ENCODE peak calls at places on chromosome 13, in ten cellular contexts. T is brain microvascular endothelial cell; M is midbrain; F is fibroblast of mammary gland; R is Caco-2; N is testis; J is cardiac muscle cell; E is GM04504; O is EL; X is stimulated activated CD8-positive, alpha-beta memory T cell treated with anti-CD3 and anti-CD28 coated beads, Interleukin-4, amount 100 ng/mL, for 4 hours. I is an unnamed sample.
A peak's percentile ranks its signal among the peaks of the same experiment; 100 is the strongest.

GRCh38 chr13:102651392-102651791 is 43.5 kb downstream of the METTL21C start:
- DNase-seq in T (no peak), M (no peak), F (peak; percentile 21), R (peak; percentile 20), N (no peak), J (peak; percentile 21), E (no peak), O (peak; percentile 60), X (no peak), I (no peak)

GRCh38 chr13:113520571-113520970 is 30.1 kb upstream of the DCUN1D2 start:
- DNase-seq in T (no peak), M (no peak), F (no peak), R (no peak), N (no peak), J (no peak), E (no peak), O (no peak), X (no peak), I (no peak)

GRCh38 chr13:111372651-111373425 is 52.4 kb downstream of the TEX29 start:
- DNase-seq in T (no peak), M (no peak), F (no peak), R (no peak), N (no peak), J (no peak), E (no peak), O (no peak), X (no peak), I (no peak)

GRCh38 chr13:94028234-94029145 is 451.0 kb downstream of the DCT start:
- DNase-seq in T (no peak), M (peak; percentile 29), F (no peak), R (no peak), N (no peak), J (peak; percentile 33), E (no peak), O (no peak), X (no peak), I (no peak)

GRCh38 chr13:39250440-39250839 is 212.2 kb downstream of the NHLRC3 start:
- DNase-seq in T (no peak), M (no peak), F (no peak), R (no peak), N (no peak), J (no peak), E (no peak), O (no peak), X (no peak), I (no peak)

GRCh38 chr13:29911781-29912478 is 61.5 kb upstream of the UBL3 start:
- DNase-seq in T (no peak), M (no peak), F (no peak), R (no peak), N (no peak), J (no peak), E (no peak), O (no peak), X (no peak), I (no peak)

GRCh38 chr13:77207943-77208342 is 119.0 kb downstream of the MYCBP2 start:
- DNase-seq in T (peak; percentile 26), M (no peak), F (peak; percentile 88), R (no peak), N (no peak), J (peak; percentile 60), E (peak; percentile 40), O (peak; percentile 77), X (no peak), I (no peak)

GRCh38 chr13:23319915-23320224 is 113.6 kb downstream of the SACS start:
- DNase-seq in T (no peak), M (no peak), F (no peak), R (no peak), N (no peak), J (no peak), E (no peak), O (no peak), X (no peak), I (no peak)

GRCh38 chr13:52903320-52903719 is 54.9 kb upstream of the PCDH8 start:
- DNase-seq in T (no peak), M (no peak), F (no peak), R (no peak), N (no peak), J (no peak), E (no peak), O (no peak), X (no peak), I (no peak)

GRCh38 chr13:30843548-30843947 is 62.5 kb upstream of the MEDAG start:
- DNase-seq in T (no peak), M (no peak), F (no peak), R (no peak), N (no peak), J (no peak), E (no peak), O (no peak), X (no peak), I (no peak)

GRCh38 chr13:26247011-26247410 is 6.9 kb upstream of the CDK8 start:
- DNase-seq in T (no peak), M (no peak), F (no peak), R (no peak), N (no peak), J (no peak), E (no peak), O (no peak), X (no peak), I (no peak)

GRCh38 chr13:101053289-101053688 is 363.0 kb downstream of the NALCN start:
- DNase-seq in T (no peak), M (no peak), F (no peak), R (no peak), N (no peak), J (no peak), E (no peak), O (no peak), X (no peak), I (no peak)

GRCh38 chr13:96003304-96003703 is 49.9 kb downstream of the UGGT2 start:
- DNase-seq in T (no peak), M (no peak), F (peak; percentile 25), R (no peak), N (no peak), J (peak; percentile 29), E (no peak), O (no peak), X (no peak), I (no peak)

GRCh38 chr13:64369121-64369520 is 2861.0 kb downstream of the PCDH9 start:
- DNase-seq in T (no peak), M (no peak), F (peak; percentile 5), R (no peak), N (no peak), J (peak; percentile 6), E (no peak), O (peak; percentile 2), X (no peak), I (no peak)

GRCh38 chr13:28584873-28585317 is 74.0 kb upstream of the POMP start:
- DNase-seq in T (no peak), M (no peak), F (peak; percentile 10), R (peak; percentile 17), N (no peak), J (peak; percentile 28), E (peak; percentile 53), O (peak; percentile 81), X (no peak), I (no peak)

GRCh38 chr13:113211774-113212173 is 2.4 kb downstream of the CUL4A start:
- DNase-seq in T (no peak), M (no peak), F (no peak), R (peak; percentile 51), N (no peak), J (no peak), E (no peak), O (no peak), X (no peak), I (no peak)

GRCh38 chr13:113065406-113066141 is 40.0 kb upstream of the F7 start:
- DNase-seq in T (no peak), M (no peak), F (peak; percentile 63), R (no peak), N (no peak), J (no peak), E (no peak), O (no peak), X (no peak), I (no peak)

GRCh38 chr13:79030513-79030912 is 371.6 kb upstream of the OBI1 start:
- DNase-seq in T (no peak), M (no peak), F (no peak), R (no peak), N (no peak), J (no peak), E (no peak), O (no peak), X (no peak), I (no peak)

GRCh38 chr13:28820099-28821051 is at the start of gene MTUS2:
- DNase-seq in T (no peak), M (no peak), F (no peak), R (peak; percentile 28), N (peak; percentile 36), J (no peak), E (no peak), O (no peak), X (no peak), I (no peak)

GRCh38 chr13:41216160-41216559 is 21.8 kb upstream of the KBTBD7 start:
- DNase-seq in T (no peak), M (no peak), F (peak; percentile 27), R (no peak), N (no peak), J (peak; percentile 29), E (no peak), O (peak; percentile 52), X (no peak), I (peak; percentile 87)

GRCh38 chr13:98653471-98653985 is 76.6 kb upstream of the STK24 start:
- DNase-seq in T (peak; percentile 66), M (peak; percentile 69), F (peak; percentile 73), R (peak; percentile 92), N (peak; percentile 88), J (peak; percentile 78), E (peak; percentile 40), O (peak; percentile 70), X (peak; percentile 45), I (peak; percentile 61)

GRCh38 chr13:27839809-27840467 is 47.7 kb downstream of the GSX1 start:
- DNase-seq in T (no peak), M (no peak), F (no peak), R (no peak), N (no peak), J (no peak), E (no peak), O (peak; percentile 15), X (no peak), I (no peak)

GRCh38 chr13:51237887-51238286 is 15.7 kb downstream of the FAM124A start:
- DNase-seq in T (no peak), M (no peak), F (no peak), R (no peak), N (no peak), J (no peak), E (no peak), O (no peak), X (no peak), I (no peak)

GRCh38 chr13:26785845-26786630 is 25.5 kb upstream of the GPR12 start:
- DNase-seq in T (no peak), M (no peak), F (peak; percentile 1), R (no peak), N (no peak), J (peak; percentile 14), E (no peak), O (peak; percentile 42), X (no peak), I (no peak)

GRCh38 chr13:99293178-99293577 is 14.0 kb downstream of the GPR183 start:
- DNase-seq in T (no peak), M (peak; percentile 15), F (no peak), R (no peak), N (no peak), J (no peak), E (no peak), O (no peak), X (no peak), I (no peak)

GRCh38 chr13:48181482-48182145 is 51.4 kb upstream of the ITM2B start:
- DNase-seq in T (no peak), M (no peak), F (no peak), R (no peak), N (no peak), J (no peak), E (no peak), O (no peak), X (no peak), I (no peak)

GRCh38 chr13:54445865-54446264 is 1417.3 kb downstream of the OLFM4 start:
- DNase-seq in T (no peak), M (no peak), F (no peak), R (no peak), N (no peak), J (no peak), E (no peak), O (no peak), X (no peak), I (no peak)

GRCh38 chr13:101116381-101116780 is 299.9 kb downstream of the NALCN start:
- DNase-seq in T (no peak), M (no peak), F (no peak), R (no peak), N (no peak), J (no peak), E (no peak), O (no peak), X (no peak), I (no peak)

I was measured in retinal pigment epithelial cell.